ENCODE peak calls at places on chromosomes 3 and 15, in six cellular contexts. B, E, S, O, Y and P are unnamed samples.

GRCh38 chr15:62993066-62993465 is 49.5 kb upstream of the TPM1 start:
- DNase-seq in E (no peak), O (no peak), B (no peak), S (no peak), Y (no peak), P (no peak)

GRCh38 chr3:25556504-25556903 is 108.2 kb downstream of the TOP2B start:
- DNase-seq in E (no peak), B (no peak), S (no peak), Y (no peak), O (no peak), P (no peak)

GRCh38 chr15:77557178-77557960 is 75.3 kb downstream of the LINGO1 start:
- DNase-seq in S (no peak), E (no peak), O (no peak), B (no peak), Y (no peak), P (no peak)

GRCh38 chr15:101250331-101250730 is 1.5 kb downstream of the CHSY1 start:
- DNase-seq in S (peak), O (no peak), B (no peak), E (no peak), Y (no peak), P (no peak)

GRCh38 chr15:63599401-63600000 is 2.3 kb downstream of the FBXL22 start:
- DNase-seq in Y (no peak), O (peak), B (peak), E (peak), S (no peak), P (no peak)

GRCh38 chr15:77495806-77496589 is 75.3 kb downstream of the HMG20A start:
- DNase-seq in B (no peak), O (peak), S (no peak), Y (no peak), E (no peak), P (no peak)

GRCh38 chr15:59746777-59747176 is 57.7 kb upstream of the BNIP2 start:
- DNase-seq in B (no peak), Y (no peak), S (no peak), E (no peak), O (no peak), P (no peak)

GRCh38 chr15:94205366-94205765 is 26.0 kb upstream of the MCTP2 start:
- DNase-seq in O (no peak), B (no peak), E (no peak), S (peak), Y (no peak), P (no peak)

GRCh38 chr3:73115806-73116205 is 54.3 kb downstream of the EBLN2 start:
- DNase-seq in S (no peak), Y (no peak), E (no peak), O (no peak), B (no peak), P (no peak)

DNA sequence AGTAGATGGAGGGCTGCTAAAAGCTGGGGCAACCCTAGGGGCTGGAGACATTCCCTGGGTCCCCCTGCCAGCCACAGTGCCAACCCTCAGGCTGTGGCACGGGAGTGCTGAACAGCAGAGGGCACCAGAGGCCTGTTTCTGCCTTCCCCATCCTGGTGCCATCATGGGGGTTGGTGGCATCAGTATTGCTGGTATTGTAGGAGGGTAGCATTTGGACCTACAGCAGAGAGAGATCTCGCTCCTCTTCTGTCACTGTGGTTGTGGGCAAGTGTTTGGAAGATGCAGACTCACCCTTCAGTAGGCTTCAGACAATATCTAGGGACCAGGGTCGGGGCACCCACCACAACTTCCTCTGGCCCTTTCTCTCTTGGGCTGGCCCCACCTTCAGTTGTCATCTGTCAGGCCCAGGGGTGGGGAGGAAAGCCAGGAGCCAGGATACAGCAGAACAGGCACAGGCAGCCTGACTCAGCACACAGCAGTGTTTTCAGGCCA is 123.5 kb downstream of the RPLP1 start:
- DNase-seq in S (no peak), B (peak), O (peak), Y (no peak), E (peak), P (no peak)
- TF ChIP-seq CTCF in S (peak), B (peak), O (peak), Y (peak), E (peak), P (peak)

GRCh38 chr3:58027704-58028317 is 19.6 kb downstream of the FLNB start:
- DNase-seq in S (no peak), Y (no peak), E (no peak), B (no peak), O (no peak), P (no peak)
- TF ChIP-seq CTCF in S (no peak), Y (no peak), E (no peak), B (no peak), O (no peak), P (no peak)

DNA sequence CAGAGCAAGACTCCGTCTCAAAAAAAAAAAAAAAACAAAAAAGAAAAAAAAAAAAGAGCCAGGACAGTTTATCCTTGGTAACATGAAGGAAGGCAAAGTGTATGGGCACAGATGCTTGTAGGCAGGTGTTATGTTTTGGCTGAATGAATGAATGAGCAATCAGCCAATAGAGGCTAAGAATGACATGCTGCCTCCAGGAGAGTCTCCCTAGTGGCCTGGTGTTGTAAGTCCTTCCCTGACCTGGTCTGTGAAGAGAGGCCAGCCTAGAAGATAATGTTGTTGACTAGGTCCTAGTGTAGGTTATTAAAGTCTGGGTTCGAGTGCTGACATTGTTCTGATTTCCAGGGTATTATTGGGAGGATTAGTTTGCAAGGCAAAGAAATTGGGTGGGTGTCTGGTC is 24.9 kb downstream of the GYG1 start:
- DNase-seq in B (no peak), E (no peak), S (no peak), O (no peak), Y (no peak), P (no peak)
- TF ChIP-seq CTCF in B (no peak), E (no peak), S (no peak), O (no peak), Y (no peak), P (no peak)

GRCh38 chr15:74156018-74156417 is 17.5 kb upstream of the ISLR start:
- DNase-seq in Y (no peak), E (no peak), O (no peak), S (no peak), B (no peak), P (no peak)

GRCh38 chr15:74156678-74157411 is 16.7 kb upstream of the ISLR start:
- DNase-seq in S (no peak), Y (no peak), B (no peak), O (peak), E (peak), P (no peak)

GRCh38 chr15:74157868-74158827 is 15.4 kb upstream of the ISLR start:
- DNase-seq in B (no peak), S (no peak), Y (no peak), E (no peak), O (no peak), P (no peak)

GRCh38 chr15:74158855-74159650 is 14.5 kb upstream of the ISLR start:
- DNase-seq in B (no peak), S (no peak), Y (no peak), E (no peak), O (no peak), P (no peak)

DNA sequence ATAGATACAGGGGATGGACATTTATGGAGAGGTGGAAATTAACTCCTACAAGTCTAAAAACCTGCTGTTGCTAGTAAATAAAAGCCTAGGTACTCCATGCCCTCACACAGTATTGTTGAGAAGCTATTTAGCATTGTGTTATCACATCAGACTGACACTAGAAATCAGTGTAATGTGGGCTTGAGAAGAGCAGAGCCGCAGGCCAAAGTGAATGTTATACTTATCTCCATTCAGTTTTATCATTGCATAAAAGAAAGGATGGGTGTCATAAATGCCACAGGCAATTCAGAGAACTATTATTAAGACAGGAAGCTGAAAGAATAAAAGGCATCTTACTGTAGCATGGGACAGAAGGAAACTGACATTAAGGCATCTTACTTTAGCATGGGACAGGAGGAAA is 13.7 kb upstream of the ISLR start:
- DNase-seq in S (no peak), B (no peak), E (no peak), Y (no peak), O (no peak), P (no peak)
- TF ChIP-seq CTCF in S (no peak), B (no peak), E (no peak), Y (no peak), O (no peak), P (no peak)

DNA sequence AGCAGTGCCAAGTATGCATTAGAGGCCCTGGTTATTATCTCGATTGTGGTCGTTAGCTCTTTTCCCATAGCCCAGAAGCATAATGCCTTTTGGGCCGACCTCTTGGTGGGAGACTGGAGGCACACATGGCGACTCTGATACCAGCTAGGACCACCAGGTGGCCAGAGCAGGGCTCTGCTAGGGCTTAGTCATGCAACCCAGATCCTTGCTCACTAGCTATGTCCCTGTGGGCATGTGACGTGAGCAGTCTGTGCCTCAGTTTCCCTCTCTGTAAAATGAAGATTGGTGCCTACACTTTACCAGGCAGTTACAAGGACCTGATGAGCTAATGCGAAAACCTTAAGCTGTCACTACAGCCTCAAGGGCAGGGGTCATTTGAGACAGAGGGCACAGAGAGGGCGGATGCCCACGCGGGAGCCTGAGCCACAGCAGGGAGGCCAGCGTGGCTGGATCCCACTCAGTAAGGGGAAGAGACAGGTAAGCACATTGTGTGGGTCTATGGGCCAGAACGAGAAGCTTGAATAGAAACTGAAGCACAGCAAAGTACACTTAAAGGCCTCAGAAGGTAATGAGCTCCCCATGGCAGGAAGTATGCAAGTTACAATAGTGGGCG is 8.8 kb downstream of the KLF15 start:
- DNase-seq in B (no peak), O (peak), S (no peak), Y (no peak), E (peak), P (no peak)
- TF ChIP-seq CTCF in B (no peak), O (peak), S (no peak), Y (peak), E (no peak), P (peak)

GRCh38 chr3:50298836-50299637 is at the start of the genes HYAL3 and NAA80:
- DNase-seq in Y (peak), O (peak), E (peak), S (peak), B (peak), P (peak)
- TF ChIP-seq CTCF in Y (peak), O (peak), E (peak), S (peak), B (peak), P (peak)

DNA sequence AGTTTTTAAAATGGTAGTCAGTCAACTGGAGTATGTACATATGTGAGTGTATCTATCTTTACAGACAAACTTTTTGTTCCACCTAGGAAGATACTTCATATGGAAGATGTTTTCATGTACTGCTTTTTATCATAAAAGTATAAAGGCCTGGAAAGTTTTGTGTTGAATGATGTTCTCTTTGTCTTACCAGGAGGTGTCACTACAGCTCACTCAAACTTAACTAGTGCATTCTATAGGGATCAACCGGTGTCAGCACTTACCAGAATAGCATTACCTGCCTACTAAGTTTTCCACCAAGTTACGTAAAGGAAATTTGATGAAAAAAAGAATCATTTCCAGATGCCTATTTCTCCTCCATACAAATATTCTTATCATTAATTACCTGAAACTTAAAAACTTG is 522.6 kb upstream of the SEMA6D start:
- DNase-seq in B (no peak), S (no peak), O (no peak), E (no peak), Y (no peak), P (no peak)
- TF ChIP-seq CTCF in B (no peak), S (peak), O (peak), E (no peak), Y (no peak), P (peak)

GRCh38 chr3:139297588-139298311 is 46.1 kb upstream of the MRPS22 start:
- DNase-seq in S (no peak), E (no peak), Y (no peak), B (no peak), O (no peak), P (peak)

GRCh38 chr3:139293665-139294023 is 50.2 kb upstream of the MRPS22 start:
- DNase-seq in O (no peak), S (no peak), E (no peak), B (no peak), Y (no peak), P (no peak)

GRCh38 chr3:139295040-139295439 is 48.8 kb upstream of the MRPS22 start:
- DNase-seq in B (no peak), S (no peak), E (no peak), Y (no peak), O (no peak), P (no peak)

GRCh38 chr3:139292933-139293664 is 50.7 kb upstream of the MRPS22 start:
- DNase-seq in B (no peak), O (no peak), S (no peak), Y (no peak), E (no peak), P (peak)

DNA sequence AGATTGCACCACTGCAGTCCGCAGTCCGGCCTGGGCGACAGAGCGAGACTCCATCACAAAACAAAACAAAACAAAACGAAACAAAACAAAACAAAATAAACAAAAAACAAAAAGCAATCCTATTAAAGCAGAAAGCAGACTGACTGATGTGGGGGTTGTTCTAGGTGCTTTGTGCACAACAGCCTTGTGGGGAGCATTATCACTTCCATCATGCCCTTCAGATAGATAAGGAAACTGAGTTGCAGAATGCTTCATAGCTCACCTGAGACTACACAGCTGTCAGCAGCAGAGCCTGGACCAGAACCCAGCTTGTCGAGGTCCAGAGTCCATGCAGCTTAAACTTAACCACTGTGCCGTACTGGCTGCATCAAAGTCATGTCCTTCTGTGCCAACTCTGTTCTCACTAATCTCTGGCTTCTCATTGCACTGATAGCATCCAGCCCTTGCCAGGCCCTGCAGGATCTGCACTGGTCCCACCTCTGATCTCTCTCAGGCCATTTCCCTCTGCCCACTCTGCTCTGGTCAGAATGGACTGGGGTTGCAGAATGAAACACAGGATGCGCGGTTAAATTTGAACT is 47.6 kb upstream of the MRPS22 start:
- DNase-seq in Y (no peak), E (no peak), O (no peak), B (no peak), S (no peak), P (peak)
- TF ChIP-seq CTCF in Y (no peak), E (no peak), O (no peak), B (no peak), S (no peak), P (no peak)